ENCODE peak calls at places on chromosomes 16 and 17, in five cellular contexts. H, D, B, U and J are unnamed samples.

GRCh38 chr17:2335726-2336214 is 487 bp downstream of the TSR1 start:
- DNase-seq in H (peak), D (peak), B (no peak), U (no peak), J (peak)

GRCh38 chr17:37373530-37374159 is 2.1 kb upstream of the C17orf78 start:
- DNase-seq in U (peak), B (peak), D (peak), H (peak), J (peak)

GRCh38 chr16:72537684-72538083 is 365.7 kb upstream of the PMFBP1 start:
- DNase-seq in B (no peak), H (peak), U (peak), D (no peak), J (no peak)

GRCh38 chr16:62805221-62805857 is 769.1 kb upstream of the CDH8 start:
- DNase-seq in U (no peak), D (no peak), B (no peak), H (peak), J (no peak)

GRCh38 chr17:45091778-45092425 is 30.8 kb downstream of the NMT1 start:
- DNase-seq in H (peak), U (peak), D (no peak), B (no peak), J (no peak)

GRCh38 chr16:6690741-6691140 is 641.9 kb upstream of the RBFOX1 start:
- DNase-seq in U (no peak), D (no peak), H (no peak), B (no peak), J (no peak)

GRCh38 chr16:2854700-2855309 is 3.2 kb downstream of the PRSS22 start:
- DNase-seq in D (no peak), B (no peak), U (no peak), H (no peak), J (no peak)

GRCh38 chr17:43367588-43368242 is 31.1 kb upstream of the ARL4D start:
- DNase-seq in H (peak), B (peak), U (no peak), D (peak), J (peak)

GRCh38 chr16:22948603-22949368 is 134.8 kb downstream of the HS3ST2 start:
- DNase-seq in B (peak), H (peak), U (peak), D (peak), J (peak)

GRCh38 chr16:22764662-22765302 is 49.2 kb upstream of the HS3ST2 start:
- DNase-seq in H (no peak), B (no peak), D (no peak), U (no peak), J (peak)

GRCh38 chr16:4529085-4530060 is 9.2 kb downstream of the CDIP1 start:
- DNase-seq in B (peak), U (peak), H (peak), D (no peak), J (peak)

GRCh38 chr17:7383742-7384488 is 3.0 kb downstream of the TNK1 start:
- DNase-seq in D (no peak), H (peak), B (peak), U (peak), J (peak)

GRCh38 chr16:86975445-86975844 is 341.7 kb downstream of the C16orf95 start:
- DNase-seq in B (no peak), D (no peak), H (peak), U (peak), J (peak)

GRCh38 chr16:29192329-29193247 is 207.7 kb downstream of the LAT start:
- DNase-seq in H (no peak), B (no peak), U (no peak), D (peak), J (no peak)

GRCh38 chr16:48613061-48613957 is 3.3 kb upstream of the N4BP1 start:
- DNase-seq in H (no peak), B (peak), U (no peak), D (no peak), J (no peak)

GRCh38 chr17:50205931-50206505 is 4.6 kb upstream of the COL1A1 start:
- DNase-seq in D (no peak), B (no peak), U (no peak), H (no peak), J (no peak)

GRCh38 chr16:89924298-89924924 is 1.3 kb downstream of the TUBB3 start:
- DNase-seq in B (no peak), H (peak), D (no peak), U (peak), J (peak)

GRCh38 chr16:67157892-67158635 is 1.6 kb downstream of the TRADD start:
- DNase-seq in D (no peak), B (peak), H (no peak), U (no peak), J (no peak)
- TF ChIP-seq EZH2 in D (no peak), B (no peak), H (no peak), U (no peak), J (no peak)

GRCh38 chr16:19885456-19886060 is 910 bp upstream of the GPRC5B start:
- DNase-seq in H (no peak), U (peak), B (no peak), D (no peak), J (no peak)
- H3K27ac ChIP-seq in H (no peak), U (no peak), B (no peak), D (no peak), J (no peak)

DNA sequence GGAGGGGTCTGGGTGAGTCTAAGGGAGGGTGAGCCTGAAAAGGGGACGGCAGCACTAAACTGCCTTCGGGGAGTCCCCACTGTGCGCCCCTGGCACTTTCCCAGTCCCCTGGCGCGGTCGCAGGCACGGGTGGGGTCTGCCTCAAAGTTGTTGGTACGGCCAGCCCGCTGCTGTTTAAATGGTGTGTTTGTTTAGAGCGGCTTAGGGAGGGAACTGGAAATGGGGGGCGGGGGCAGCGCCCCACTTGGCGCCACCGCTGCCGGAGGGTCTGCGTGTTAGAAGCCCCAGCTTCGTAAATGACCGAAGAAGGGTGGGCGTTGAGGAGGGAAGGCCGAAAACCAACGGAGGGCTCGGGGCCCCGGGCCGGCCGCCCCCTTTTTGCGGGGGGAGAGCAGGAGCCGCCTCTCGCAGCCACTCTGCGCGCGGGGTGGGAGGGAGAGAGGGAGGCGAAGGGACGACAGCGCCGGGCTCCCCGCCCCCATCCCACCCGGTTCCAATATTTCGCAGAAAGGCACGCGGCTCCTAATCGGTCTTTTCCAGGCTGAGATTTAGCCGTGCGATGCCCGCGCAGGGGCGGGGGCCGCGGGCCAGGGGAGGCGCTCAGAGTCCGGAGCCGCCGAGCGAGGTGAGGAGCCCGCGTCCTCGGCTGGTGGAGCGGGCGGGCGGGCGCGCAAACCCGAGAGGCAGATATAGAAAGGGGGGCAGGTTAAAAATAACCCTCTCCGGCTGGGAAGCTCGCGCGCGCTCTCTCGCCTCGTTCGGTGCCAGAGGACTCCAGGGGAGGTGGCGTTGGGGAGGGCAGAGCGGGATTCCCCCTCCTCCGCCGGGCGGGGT is 55.0 kb downstream of the SREBF1 start:
- DNase-seq in U (peak), H (peak), B (no peak), D (peak), J (peak)
- TF ChIP-seq EZH2 in U (no peak), H (no peak), B (no peak), D (no peak), J (no peak)

DNA sequence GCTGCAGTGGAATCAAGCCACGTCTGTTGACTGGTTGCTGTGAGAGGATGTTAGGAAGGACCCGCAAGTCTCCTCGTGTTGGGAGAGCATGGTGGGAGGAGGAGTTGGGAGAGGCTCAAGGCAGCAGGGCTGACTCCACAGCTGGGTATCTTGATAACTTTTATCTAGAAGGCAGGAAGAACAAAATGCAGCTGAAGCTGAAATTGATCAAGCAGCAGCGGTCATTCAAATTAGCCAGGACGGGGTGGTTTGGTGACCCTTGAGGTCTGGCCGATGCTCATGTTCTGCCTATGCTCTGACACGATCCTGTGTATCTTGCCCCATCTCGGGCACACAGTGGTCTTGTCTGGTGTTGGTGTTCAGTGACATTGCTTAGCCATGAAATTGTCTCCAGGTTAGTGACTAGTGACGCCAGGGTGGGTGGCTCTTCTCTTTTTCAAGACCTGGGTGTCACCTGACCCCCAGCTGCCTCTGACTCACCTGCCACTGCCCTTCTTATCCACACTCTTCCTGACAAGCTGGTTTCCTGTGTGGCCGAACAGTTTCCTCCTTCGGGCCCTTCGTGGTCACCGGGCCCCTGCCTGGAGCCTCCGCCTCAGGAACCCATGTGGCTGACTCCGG is 19.1 kb downstream of the NPTX1 start:
- DNase-seq in U (no peak), D (peak), B (no peak), H (no peak), J (no peak)
- H3K27ac ChIP-seq in U (no peak), D (no peak), B (no peak), H (no peak), J (no peak)

DNA sequence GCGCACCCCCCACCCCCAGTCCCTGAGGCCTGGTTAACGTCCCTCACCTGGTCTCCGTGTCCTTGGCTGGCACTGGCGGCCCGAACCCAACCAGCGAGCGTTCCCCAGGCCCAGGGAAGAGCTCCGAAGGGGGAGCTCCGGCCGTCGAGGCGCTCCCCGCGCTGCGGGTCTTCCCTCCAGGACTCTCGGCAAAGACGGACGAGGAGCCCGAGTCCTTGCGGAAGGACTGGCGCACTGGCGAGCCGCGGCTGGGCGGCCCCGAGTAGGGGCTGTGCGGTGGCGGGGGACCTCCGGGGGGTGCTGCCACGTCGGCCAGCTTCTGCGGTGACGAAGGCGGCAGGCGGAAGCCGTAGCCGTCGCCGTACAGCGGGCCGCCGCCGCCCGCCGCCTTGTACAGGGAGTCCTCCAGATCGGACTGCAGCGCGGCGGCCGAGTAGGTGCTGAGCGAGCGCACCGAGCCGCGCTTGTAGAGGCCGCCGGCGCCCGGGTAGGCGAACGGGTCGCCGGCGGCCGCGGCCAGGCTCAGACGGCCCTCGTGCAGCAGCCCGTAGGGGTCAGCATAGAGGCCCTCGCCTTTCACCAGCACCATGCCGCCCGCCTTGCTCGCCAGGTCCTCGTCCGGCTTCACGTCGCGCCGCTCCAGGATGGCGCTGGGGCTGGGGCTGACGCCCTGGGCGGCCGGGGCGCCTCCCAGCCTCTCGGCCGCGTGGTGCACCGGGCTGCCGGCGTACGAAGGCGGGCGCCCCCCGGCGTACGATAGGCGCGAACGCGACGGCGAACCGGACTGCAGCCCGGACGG is 44.1 kb downstream of the SRCIN1 start:
- DNase-seq in U (no peak), B (no peak), D (no peak), H (no peak), J (peak)
- TF ChIP-seq EZH2 in U (peak), B (no peak), D (no peak), H (peak), J (peak)

GRCh38 chr17:72417627-72418026 is 296.8 kb downstream of the SOX9 start:
- DNase-seq in U (no peak), H (no peak), D (no peak), B (no peak), J (no peak)

GRCh38 chr17:72420775-72421127 is 299.9 kb downstream of the SOX9 start:
- DNase-seq in D (no peak), B (no peak), U (no peak), H (no peak), J (no peak)

GRCh38 chr17:72421128-72422092 is 300.6 kb downstream of the SOX9 start:
- DNase-seq in U (peak), D (peak), H (peak), B (peak), J (no peak)

GRCh38 chr17:72422204-72422504 is 301.3 kb downstream of the SOX9 start:
- DNase-seq in D (no peak), H (no peak), U (no peak), B (no peak), J (no peak)

DNA sequence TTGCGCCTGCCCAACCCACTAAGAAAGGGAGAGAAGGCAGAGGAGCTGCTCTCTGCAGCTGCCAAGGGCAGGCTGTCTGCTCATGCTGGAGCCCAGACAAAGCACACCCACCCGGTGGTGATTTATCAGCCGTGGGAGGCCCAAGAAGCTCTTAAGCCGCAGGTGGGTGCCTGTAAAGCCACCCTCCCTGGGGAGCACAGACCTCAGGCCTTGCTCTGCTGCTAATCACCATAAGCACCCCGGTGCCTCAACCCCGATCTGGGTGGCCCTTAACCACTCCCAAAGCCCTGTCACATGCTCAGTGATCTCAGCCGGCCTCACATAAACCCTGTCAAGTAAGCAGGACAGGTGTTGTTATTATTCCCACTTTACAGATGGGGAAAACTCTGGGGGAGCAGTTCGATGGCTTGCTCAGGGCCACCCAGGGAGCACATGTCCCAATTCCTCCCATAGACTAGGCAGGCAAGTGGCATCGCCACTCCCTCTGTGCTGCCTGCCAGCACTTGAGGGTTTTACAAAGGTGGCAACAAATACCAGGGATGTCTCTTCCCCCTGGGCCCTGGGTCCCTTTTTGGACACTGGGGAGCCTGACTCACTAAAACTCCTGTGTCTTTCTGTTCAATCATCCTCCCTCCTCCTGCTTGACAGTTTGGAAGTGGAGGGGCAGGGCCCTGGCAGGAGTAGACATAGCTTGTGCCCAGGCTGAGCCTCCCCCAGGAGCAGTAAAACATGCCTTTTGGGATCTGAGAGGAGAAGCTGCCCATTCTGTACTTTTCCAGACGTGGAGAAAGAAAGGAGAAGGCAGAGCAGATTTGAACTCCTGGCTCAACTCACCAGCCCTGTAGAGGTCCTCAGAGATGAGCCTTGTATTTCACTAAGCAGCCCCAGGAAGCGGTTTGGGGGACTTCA is 299.3 kb downstream of the SOX9 start:
- DNase-seq in H (peak), U (no peak), D (no peak), B (no peak), J (no peak)
- H3K27ac ChIP-seq in H (no peak), U (peak), D (peak), B (peak), J (no peak)

DNA sequence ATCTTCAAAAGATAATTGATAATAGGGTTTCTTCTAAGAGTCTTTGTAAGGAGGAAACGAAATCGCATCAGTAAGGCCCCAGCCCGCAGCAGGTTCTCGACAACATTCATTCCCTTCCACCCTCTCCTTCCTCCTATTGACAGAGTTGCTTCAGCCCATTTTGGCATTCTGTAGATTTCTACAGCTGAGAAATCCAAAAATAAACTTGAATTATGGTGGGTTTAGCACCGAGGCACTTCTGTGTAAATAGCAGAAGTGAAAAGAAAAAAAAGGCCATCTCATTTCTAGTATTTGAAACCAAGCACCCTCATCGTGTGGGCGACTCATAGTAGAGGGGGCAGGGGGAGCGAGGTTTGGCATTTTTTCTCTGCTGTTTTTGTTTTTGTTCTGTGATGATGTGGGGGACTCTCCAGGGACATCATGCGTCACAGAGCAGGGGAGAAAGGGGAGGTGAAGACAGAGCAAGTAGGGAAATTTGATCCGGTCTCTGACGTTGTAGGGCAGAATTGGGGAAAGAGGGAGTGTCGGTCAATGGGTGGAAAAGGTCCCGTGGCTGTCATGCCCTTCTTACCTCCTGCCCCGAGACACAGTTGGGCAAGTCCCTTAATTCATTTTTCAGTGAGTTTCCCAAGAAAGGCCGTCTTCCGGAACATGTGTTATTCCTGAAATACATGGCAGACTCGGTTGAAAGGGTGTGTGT is 33.8 kb upstream of the CCR7 start:
- DNase-seq in D (no peak), B (peak), U (no peak), H (no peak), J (no peak)
- TF ChIP-seq EZH2 in D (no peak), B (no peak), U (no peak), H (no peak), J (no peak)

GRCh38 chr16:16148755-16149154 is 74.5 kb downstream of the ABCC6 start:
- DNase-seq in B (no peak), H (peak), U (no peak), D (no peak), J (no peak)

GRCh38 chr16:16150878-16151152 is 72.5 kb downstream of the ABCC6 start:
- DNase-seq in H (no peak), D (no peak), B (no peak), U (no peak), J (no peak)

GRCh38 chr16:16150117-16150877 is 73.0 kb downstream of the ABCC6 start:
- DNase-seq in U (peak), H (peak), B (no peak), D (no peak), J (no peak)

GRCh38 chr16:16151315-16151714 is 72.0 kb downstream of the ABCC6 start:
- DNase-seq in D (no peak), H (peak), B (no peak), U (no peak), J (no peak)

DNA sequence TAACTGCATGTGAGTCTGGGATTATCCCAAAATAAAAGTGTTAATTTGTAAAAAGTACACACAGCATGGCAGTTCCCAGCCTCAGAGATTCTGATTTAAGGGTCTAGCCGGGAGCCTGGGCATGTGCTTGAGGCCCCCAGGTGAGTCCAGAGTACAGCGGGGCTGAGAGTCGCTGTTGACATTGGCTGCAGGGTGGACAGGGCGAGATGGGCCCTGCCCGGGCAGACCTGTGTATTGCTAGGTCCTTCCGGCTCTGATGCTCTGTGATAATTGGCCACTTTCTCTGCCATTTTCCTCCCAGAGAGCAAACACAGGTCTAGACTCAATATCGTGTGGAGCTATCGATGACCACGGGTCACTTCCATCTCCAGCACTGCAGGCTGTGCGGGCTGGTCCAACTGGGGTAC is 73.6 kb downstream of the ABCC6 start:
- DNase-seq in U (no peak), B (no peak), D (no peak), H (no peak), J (no peak)
- H3K27ac ChIP-seq in U (no peak), B (no peak), D (no peak), H (no peak), J (no peak)